ENCODE peak calls at places on chromosomes 4 and X, in five cellular contexts. V, A, Y, N and B are unnamed samples.

GRCh38 chr4:47926667-47927258 is 12.4 kb upstream of the NFXL1 start:
- DNase-seq in V (peak; percentile 45), A (peak; percentile 57), Y (peak; percentile 29), N (no peak), B (peak; percentile 60)

GRCh38 chr4:168474660-168475320 is 5.5 kb downstream of the DDX60L start:
- DNase-seq in V (no peak), A (no peak), Y (no peak), N (no peak), B (peak; percentile 43)

GRCh38 chrX:17009856-17010650 is 63.6 kb downstream of the REPS2 start:
- DNase-seq in V (no peak), A (no peak), Y (no peak), N (no peak), B (no peak)

GRCh38 chr4:158649111-158649680 is 22.5 kb downstream of the C4orf46 start:
- DNase-seq in V (no peak), A (no peak), Y (no peak), N (no peak), B (peak; percentile 37)

GRCh38 chrX:67543818-67544217 is at the start of gene AR:
- DNase-seq in V (no peak), A (peak; percentile 66), Y (peak; percentile 7), N (peak; percentile 56), B (peak; percentile 81)

GRCh38 chr4:188143731-188144130 is 4.5 kb downstream of the TRIML1 start:
- DNase-seq in V (no peak), A (no peak), Y (no peak), N (no peak), B (no peak)

GRCh38 chr4:184810720-184811119 is 15.0 kb downstream of the ACSL1 start:
- DNase-seq in V (no peak), A (peak; percentile 26), Y (no peak), N (no peak), B (no peak)

GRCh38 chr4:47386592-47387235 is 76.8 kb downstream of the COMMD8 start:
- DNase-seq in V (no peak), A (no peak), Y (no peak), N (no peak), B (no peak)

GRCh38 chrX:24426340-24426913 is 38.7 kb upstream of the PDK3 start:
- DNase-seq in V (peak; percentile 30), A (peak; percentile 27), Y (no peak), N (no peak), B (peak; percentile 13)

GRCh38 chrX:23885803-23886202 is 21.9 kb downstream of the APOO start:
- DNase-seq in V (no peak), A (no peak), Y (no peak), N (no peak), B (peak; percentile 22)

GRCh38 chr4:147839200-147839599 is 107.3 kb downstream of the ARHGAP10 start:
- DNase-seq in V (no peak), A (no peak), Y (no peak), N (no peak), B (peak; percentile 50)

GRCh38 chrX:151738751-151739150 is 4.2 kb downstream of the CNGA2 start:
- DNase-seq in V (no peak), A (no peak), Y (no peak), N (no peak), B (no peak)

GRCh38 chrX:23907496-23908218 is at the start of the genes APOO and CXorf58:
- DNase-seq in V (peak; percentile 92), A (peak; percentile 87), Y (peak; percentile 89), N (peak; percentile 93), B (peak; percentile 90)

GRCh38 chrX:101407748-101408529 is at the start of the genes GLA and HNRNPH2:
- DNase-seq in V (peak; percentile 89), A (peak; percentile 99), Y (peak; percentile 83), N (peak; percentile 97), B (peak; percentile 99)

GRCh38 chrX:12975999-12976558 is 1.2 kb downstream of the TMSB4X start:
- DNase-seq in V (no peak), A (no peak), Y (peak; percentile 26), N (no peak), B (peak; percentile 68)

GRCh38 chr4:1636490-1637211 is 47.5 kb downstream of the FAM53A start:
- DNase-seq in V (no peak), A (no peak), Y (no peak), N (no peak), B (no peak)

GRCh38 chr4:2935762-2936743 is 27.2 kb downstream of the NOP14 start:
- DNase-seq in V (peak; percentile 33), A (peak; percentile 57), Y (no peak), N (no peak), B (peak; percentile 61)

GRCh38 chr4:40626183-40626990 is 3.3 kb downstream of the RBM47 start:
- DNase-seq in V (no peak), A (peak; percentile 36), Y (no peak), N (no peak), B (no peak)

GRCh38 chr4:89492476-89493110 is 185.0 kb upstream of the GPRIN3 start:
- DNase-seq in V (no peak), A (peak; percentile 93), Y (no peak), N (no peak), B (peak; percentile 72)

GRCh38 chr4:128924951-128925350 is 115.5 kb downstream of the JADE1 start:
- DNase-seq in V (no peak), A (peak; percentile 18), Y (no peak), N (no peak), B (peak; percentile 23)

GRCh38 chr4:152289963-152290362 is 245.9 kb downstream of the FBXW7 start:
- DNase-seq in V (no peak), A (peak; percentile 13), Y (no peak), N (no peak), B (no peak)

GRCh38 chr4:85684676-85685075 is 209.7 kb downstream of the ARHGAP24 start:
- DNase-seq in V (no peak), A (no peak), Y (no peak), N (no peak), B (no peak)

GRCh38 chr4:6231663-6232165 is 31.4 kb upstream of the JAKMIP1 start:
- DNase-seq in V (no peak), A (no peak), Y (no peak), N (no peak), B (no peak)

GRCh38 chr4:33302298-33302697 is 2582.1 kb downstream of the PCDH7 start:
- DNase-seq in V (no peak), A (no peak), Y (no peak), N (no peak), B (no peak)

GRCh38 chr4:15469402-15470148 is at the start of gene CC2D2A:
- DNase-seq in V (no peak), A (peak; percentile 66), Y (peak; percentile 6), N (peak; percentile 46), B (peak; percentile 56)

GRCh38 chr4:186104114-186104894 is at the start of gene FAM149A:
- DNase-seq in V (peak; percentile 25), A (no peak), Y (peak; percentile 7), N (no peak), B (no peak)

GRCh38 chr4:148355442-148356123 is 86.6 kb downstream of the NR3C2 start:
- DNase-seq in V (no peak), A (no peak), Y (no peak), N (no peak), B (no peak)

GRCh38 chrX:35392232-35392631 is 405.9 kb upstream of the MAGEB16 start:
- DNase-seq in V (no peak), A (no peak), Y (no peak), N (no peak), B (no peak)

GRCh38 chrX:49725923-49726904 is 30.4 kb upstream of the PAGE1 start:
- DNase-seq in V (no peak), A (no peak), Y (no peak), N (no peak), B (no peak)

GRCh38 chr4:98851806-98852205 is 77.1 kb downstream of the EIF4E start:
- DNase-seq in V (no peak), A (no peak), Y (no peak), N (no peak), B (peak; percentile 79)